ENCODE peak calls at places on chromosomes 7 and 10, in six cellular contexts. O, J, H, S, C and G are unnamed samples. For H3K9me3, the result is how much of the 10 kb centered on the place peaks cover.

GRCh38 chr7:129768614-129769399 is 157.3 kb downstream of the NRF1 start:
- DNase-seq in O (no peak), J (no peak), H (no peak), S (no peak), C (no peak), G (no peak)

GRCh38 chr10:118551535-118552100 is 43.8 kb downstream of the PRLHR start:
- DNase-seq in O (no peak), J (no peak), H (no peak), S (no peak), C (no peak), G (peak)

GRCh38 chr7:104979167-104979841 is 34.7 kb upstream of the KMT2E start:
- DNase-seq in O (no peak), J (no peak), H (no peak), S (no peak), C (no peak), G (no peak)

GRCh38 chr7:35624299-35625186 is 70.4 kb downstream of the HERPUD2 start:
- DNase-seq in O (no peak), J (no peak), H (no peak), S (no peak), C (no peak), G (no peak)

GRCh38 chr10:61792921-61793320 is 108.6 kb upstream of the ARID5B start:
- DNase-seq in O (no peak), J (no peak), H (no peak), S (no peak), C (no peak), G (no peak)

GRCh38 chr10:117161386-117162033 is 23.4 kb upstream of the VAX1 start:
- DNase-seq in O (no peak), J (no peak), H (no peak), S (no peak), C (no peak), G (no peak)

GRCh38 chr10:84659027-84659426 is 330.6 kb downstream of the CCSER2 start:
- DNase-seq in O (no peak), J (no peak), H (no peak), S (no peak), C (no peak), G (no peak)

GRCh38 chr10:119341236-119342016 is 134.1 kb downstream of the GRK5 start:
- DNase-seq in O (no peak), J (no peak), H (no peak), S (peak), C (peak), G (no peak)

GRCh38 chr10:46028584-46029570 is 1.5 kb downstream of the NCOA4 start:
- DNase-seq in O (no peak), J (no peak), H (peak), S (no peak), C (no peak), G (no peak)

DNA sequence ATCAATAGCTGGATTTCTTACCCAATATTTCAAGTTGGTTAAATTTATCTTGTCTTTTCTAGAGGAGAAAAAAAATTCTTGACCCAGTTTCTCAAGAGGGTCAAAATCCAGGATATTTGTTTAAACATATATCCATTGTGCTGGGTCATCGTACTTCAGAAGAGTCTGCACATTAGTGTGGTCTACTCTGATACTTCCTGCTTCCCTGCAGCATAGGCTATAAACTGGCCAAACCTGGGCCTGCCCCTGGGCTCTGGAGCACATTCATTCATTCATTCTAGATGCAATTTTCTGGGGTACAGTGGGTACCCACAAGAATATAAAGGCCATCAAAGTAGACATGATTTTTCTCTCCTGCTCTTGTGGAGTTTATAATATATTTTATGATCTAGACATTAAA is 142.1 kb upstream of the WNT16 start:
- DNase-seq in O (no peak), J (no peak), H (no peak), S (no peak), C (no peak), G (no peak)
- H3K9me3 ChIP-seq in O (under half), J (under half), H (under half), S (under half), C (under half), G (under half)

GRCh38 chr7:157995815-157996214 is 591.8 kb downstream of the PTPRN2 start:
- DNase-seq in O (no peak), J (no peak), H (no peak), S (no peak), C (no peak), G (no peak)

GRCh38 chr7:157997080-157997440 is 590.6 kb downstream of the PTPRN2 start:
- DNase-seq in O (no peak), J (no peak), H (no peak), S (no peak), C (no peak), G (no peak)

GRCh38 chr7:157996359-157997079 is 591.1 kb downstream of the PTPRN2 start:
- DNase-seq in O (no peak), J (no peak), H (no peak), S (no peak), C (peak), G (no peak)

GRCh38 chr7:157997991-157998505 is 589.6 kb downstream of the PTPRN2 start:
- DNase-seq in O (no peak), J (no peak), H (no peak), S (no peak), C (no peak), G (no peak)

GRCh38 chr7:157997471-157997870 is 590.2 kb downstream of the PTPRN2 start:
- DNase-seq in O (no peak), J (no peak), H (no peak), S (no peak), C (no peak), G (no peak)
- H3K9me3 ChIP-seq in O (under half), J (under half), H (under half), S (under half), C (under half), G (under half)

GRCh38 chr10:37563107-37563714 is 294.2 kb downstream of the ZNF248 start:
- DNase-seq in O (no peak), J (no peak), H (no peak), S (no peak), C (no peak), G (no peak)
- H3K9me3 ChIP-seq in O (under half), J (under half), H (under half), S (under half), C (under half), G (under half)

GRCh38 chr7:158272091-158272490 is 315.5 kb downstream of the PTPRN2 start:
- DNase-seq in O (no peak), J (peak), H (no peak), S (no peak), C (peak), G (no peak)

GRCh38 chr7:158271646-158272045 is 316.0 kb downstream of the PTPRN2 start:
- DNase-seq in O (no peak), J (peak), H (no peak), S (no peak), C (peak), G (no peak)

GRCh38 chr7:158268851-158269535 is 318.6 kb downstream of the PTPRN2 start:
- DNase-seq in O (no peak), J (peak), H (peak), S (no peak), C (peak), G (no peak)

GRCh38 chr7:158270856-158271413 is 316.7 kb downstream of the PTPRN2 start:
- DNase-seq in O (no peak), J (peak), H (no peak), S (no peak), C (peak), G (no peak)

GRCh38 chr7:158270106-158270775 is 317.4 kb downstream of the PTPRN2 start:
- DNase-seq in O (no peak), J (peak), H (no peak), S (no peak), C (peak), G (no peak)
- H3K9me3 ChIP-seq in O (under half), J (under half), H (under half), S (under half), C (under half), G (under half)

GRCh38 chr7:55172881-55173609 is 154.2 kb downstream of the EGFR start:
- DNase-seq in O (no peak), J (peak), H (no peak), S (no peak), C (peak), G (no peak)
- H3K9me3 ChIP-seq in O (under half), J (under half), H (under half), S (under half), C (under half), G (under half)

GRCh38 chr7:158327012-158327411 is 260.6 kb downstream of the PTPRN2 start:
- DNase-seq in O (no peak), J (no peak), H (no peak), S (no peak), C (no peak), G (peak)

GRCh38 chr7:158327571-158328180 is 259.9 kb downstream of the PTPRN2 start:
- DNase-seq in O (no peak), J (no peak), H (no peak), S (no peak), C (no peak), G (peak)

GRCh38 chr7:158329686-158330085 is 257.9 kb downstream of the PTPRN2 start:
- DNase-seq in O (no peak), J (no peak), H (no peak), S (no peak), C (no peak), G (peak)

GRCh38 chr7:158328376-158329013 is 259.1 kb downstream of the PTPRN2 start:
- DNase-seq in O (no peak), J (no peak), H (no peak), S (no peak), C (no peak), G (peak)

DNA sequence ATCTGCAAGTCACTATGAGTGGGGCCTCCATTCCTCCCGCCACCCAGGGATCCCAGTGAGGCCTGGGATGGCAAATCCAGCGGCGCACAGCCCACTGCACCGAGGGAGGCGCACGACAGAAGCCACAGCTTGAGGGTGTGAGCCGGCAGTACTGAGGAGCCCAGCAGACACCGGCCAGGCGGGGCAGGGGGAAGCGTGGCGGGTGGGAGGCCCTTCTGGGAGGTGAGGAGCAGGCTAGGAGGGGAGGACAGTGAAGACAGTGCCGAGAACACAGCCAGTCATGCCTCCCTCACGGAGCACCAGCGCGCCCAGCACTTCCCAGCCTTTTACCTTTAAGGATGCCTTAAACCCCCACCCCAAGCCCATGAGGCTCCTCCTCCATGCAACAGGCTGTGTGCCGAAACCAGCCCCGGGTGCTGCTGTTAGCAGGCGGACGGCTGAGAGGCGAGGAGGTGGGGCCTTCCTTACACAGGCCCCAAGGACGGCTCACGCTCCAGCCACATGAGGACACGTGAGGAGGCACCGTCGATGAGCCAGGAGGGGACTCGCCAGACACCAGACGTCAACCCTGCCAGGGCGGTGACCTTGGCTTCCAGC is 258.5 kb downstream of the PTPRN2 start:
- DNase-seq in O (no peak), J (no peak), H (no peak), S (no peak), C (no peak), G (peak)
- H3K9me3 ChIP-seq in O (under half), J (under half), H (under half), S (under half), C (under half), G (under half)